ENCODE peak calls at places on chromosome 21, in four cellular contexts. G is right atrium auricular region, O is GM03348, B is H9. L is an unnamed sample.

GRCh38 chr21:46098303-46099141 is 610 bp downstream of the COL6A2 start:
- DNase-seq in G (peak; percentile 57), O (peak; percentile 78), B (peak; percentile 49), L (no peak)

GRCh38 chr21:26776320-26777021 is 68.7 kb downstream of the ADAMTS1 start:
- DNase-seq in G (no peak), O (peak; percentile 25), B (no peak), L (peak; percentile 71)

GRCh38 chr21:34936874-34937563 is 112.1 kb downstream of the RUNX1 start:
- DNase-seq in G (no peak), O (no peak), B (no peak), L (no peak)

GRCh38 chr21:42262826-42263225 is 43.9 kb downstream of the ABCG1 start:
- DNase-seq in G (peak; percentile 75), O (no peak), B (no peak), L (no peak)

GRCh38 chr21:31334648-31335121 is 9.4 kb downstream of the TIAM1 start:
- DNase-seq in G (no peak), O (no peak), B (no peak), L (no peak)

GRCh38 chr21:33230518-33231324 is 983 bp downstream of the IFNAR2 start:
- DNase-seq in G (no peak), O (peak; percentile 66), B (peak; percentile 73), L (peak; percentile 61)

GRCh38 chr21:37712204-37712934 is 203.9 kb downstream of the KCNJ6 start:
- DNase-seq in G (peak; percentile 66), O (peak; percentile 88), B (peak; percentile 76), L (peak; percentile 72)

GRCh38 chr21:46121286-46122221 is 23.6 kb downstream of the COL6A2 start:
- DNase-seq in G (no peak), O (no peak), B (peak; percentile 15), L (no peak)

GRCh38 chr21:42220138-42220701 is 1.3 kb downstream of the ABCG1 start:
- DNase-seq in G (peak; percentile 73), O (peak; percentile 41), B (peak; percentile 56), L (peak; percentile 25)

GRCh38 chr21:35084869-35085268 is 35.8 kb upstream of the RUNX1 start:
- DNase-seq in G (no peak), O (peak; percentile 72), B (no peak), L (peak; percentile 91)

GRCh38 chr21:25103500-25104207 is 503.6 kb downstream of the MRPL39 start:
- DNase-seq in G (no peak), O (no peak), B (no peak), L (no peak)

GRCh38 chr21:26546698-26547097 is 26.4 kb downstream of the CYYR1 start:
- DNase-seq in G (no peak), O (no peak), B (no peak), L (no peak)

GRCh38 chr21:45502006-45502345 is 40.3 kb downstream of the SLC19A1 start:
- DNase-seq in G (no peak), O (no peak), B (no peak), L (no peak)

GRCh38 chr21:42360317-42360716 is 6.0 kb downstream of the TFF1 start:
- DNase-seq in G (no peak), O (no peak), B (no peak), L (no peak)

GRCh38 chr21:45995686-45996179 is 14.2 kb downstream of the COL6A1 start:
- DNase-seq in G (peak; percentile 61), O (peak; percentile 33), B (peak; percentile 22), L (no peak)

GRCh38 chr21:46515109-46515508 is 56.4 kb downstream of the DIP2A start:
- DNase-seq in G (peak; percentile 72), O (peak; percentile 35), B (no peak), L (peak; percentile 11)

GRCh38 chr21:33976980-33977720 is 61.5 kb upstream of the ATP5PO start:
- DNase-seq in G (no peak), O (no peak), B (no peak), L (no peak)

GRCh38 chr21:42471716-42472330 is 24.2 kb downstream of the RSPH1 start:
- DNase-seq in G (no peak), O (no peak), B (no peak), L (no peak)